ENCODE peak calls at places on chromosomes 1 and 21, in ten cellular contexts. D is HCT116, G is suprapubic skin, H is natural killer cell, K is SK-N-SH, C is GM13977, L is progenitor cell of endocrine pancreas, Y is upper lobe of right lung, F is stomach, S is B cell. B is an unnamed sample.

GRCh38 chr21:38920631-38921398 is 115.1 kb downstream of the ETS2 start:
- DNase-seq in D (no peak), G (no peak), H (no peak), K (no peak), C (no peak), L (no peak), Y (no peak), F (no peak), S (no peak), B (no peak)

GRCh38 chr1:82806133-82806532 is 1005.4 kb downstream of the ADGRL2 start:
- DNase-seq in D (no peak), G (no peak), H (no peak), K (no peak), C (no peak), L (no peak), Y (no peak), F (no peak), S (no peak), B (no peak)

GRCh38 chr1:150567717-150568561 is 11.5 kb downstream of the MCL1 start:
- DNase-seq in D (no peak), G (peak), H (no peak), K (peak), C (peak), L (peak), Y (peak), F (peak), S (no peak), B (peak)

GRCh38 chr1:99557556-99558256 is 88.2 kb upstream of the PALMD start:
- DNase-seq in D (no peak), G (no peak), H (no peak), K (no peak), C (no peak), L (no peak), Y (no peak), F (no peak), S (no peak), B (no peak)

GRCh38 chr1:15957221-15958090 is 18.4 kb downstream of the ZBTB17 start:
- DNase-seq in D (no peak), G (peak), H (no peak), K (peak), C (no peak), L (no peak), Y (no peak), F (no peak), S (no peak), B (no peak)

GRCh38 chr1:54275349-54275748 is 75.4 kb downstream of the MRPL37 start:
- DNase-seq in D (no peak), G (peak), H (no peak), K (no peak), C (no peak), L (no peak), Y (no peak), F (peak), S (no peak), B (no peak)

GRCh38 chr1:17765444-17766411 is 10.6 kb downstream of the ACTL8 start:
- DNase-seq in D (no peak), G (no peak), H (no peak), K (no peak), C (no peak), L (no peak), Y (no peak), F (no peak), S (no peak), B (no peak)

GRCh38 chr1:203692565-203693470 is 66.2 kb downstream of the ATP2B4 start:
- DNase-seq in D (peak), G (peak), H (no peak), K (no peak), C (no peak), L (no peak), Y (peak), F (peak), S (no peak), B (no peak)

GRCh38 chr1:241221319-241221718 is 135.7 kb downstream of the RGS7 start:
- DNase-seq in D (no peak), G (no peak), H (no peak), K (no peak), C (no peak), L (no peak), Y (no peak), F (no peak), S (no peak), B (no peak)

GRCh38 chr1:9909222-9910046 is 635 bp downstream of the CTNNBIP1 start:
- DNase-seq in D (no peak), G (peak), H (peak), K (no peak), C (no peak), L (peak), Y (no peak), F (peak), S (no peak), B (no peak)

GRCh38 chr1:17569200-17570139 is 30.0 kb downstream of the ARHGEF10L start:
- DNase-seq in D (peak), G (peak), H (no peak), K (peak), C (no peak), L (no peak), Y (peak), F (peak), S (no peak), B (no peak)

GRCh38 chr1:206502403-206502802 is 4.9 kb upstream of the RASSF5 start:
- DNase-seq in D (no peak), G (no peak), H (no peak), K (no peak), C (no peak), L (no peak), Y (no peak), F (no peak), S (no peak), B (no peak)

GRCh38 chr1:54904476-54905048 is 17.6 kb upstream of the DHCR24 start:
- DNase-seq in D (no peak), G (no peak), H (no peak), K (no peak), C (no peak), L (no peak), Y (no peak), F (no peak), S (no peak), B (no peak)

GRCh38 chr1:3518256-3518655 is 63.8 kb downstream of the ARHGEF16 start:
- DNase-seq in D (no peak), G (no peak), H (no peak), K (no peak), C (no peak), L (no peak), Y (no peak), F (no peak), S (no peak), B (no peak)
- TF ChIP-seq CTCF in D (peak), G (peak), H (peak), K (peak), C (peak), L (peak), Y (peak), F (peak), S (peak), B (peak)

GRCh38 chr1:152770411-152770810 is 4.5 kb upstream of the LCE1F start:
- DNase-seq in D (no peak), G (no peak), H (no peak), K (no peak), C (no peak), L (no peak), Y (no peak), F (no peak), S (no peak), B (no peak)

GRCh38 chr1:152776361-152776760 is 1.4 kb downstream of the LCE1F start:
- DNase-seq in D (no peak), G (no peak), H (no peak), K (no peak), C (no peak), L (no peak), Y (no peak), F (no peak), S (no peak), B (no peak)

GRCh38 chr1:152777510-152778137 is 2.7 kb downstream of the LCE1F start:
- DNase-seq in D (peak), G (no peak), H (no peak), K (peak), C (peak), L (no peak), Y (no peak), F (no peak), S (no peak), B (no peak)

GRCh38 chr1:152768847-152769533 is 6.0 kb upstream of the LCE1F start:
- DNase-seq in D (no peak), G (no peak), H (no peak), K (no peak), C (no peak), L (no peak), Y (no peak), F (no peak), S (no peak), B (no peak)

DNA sequence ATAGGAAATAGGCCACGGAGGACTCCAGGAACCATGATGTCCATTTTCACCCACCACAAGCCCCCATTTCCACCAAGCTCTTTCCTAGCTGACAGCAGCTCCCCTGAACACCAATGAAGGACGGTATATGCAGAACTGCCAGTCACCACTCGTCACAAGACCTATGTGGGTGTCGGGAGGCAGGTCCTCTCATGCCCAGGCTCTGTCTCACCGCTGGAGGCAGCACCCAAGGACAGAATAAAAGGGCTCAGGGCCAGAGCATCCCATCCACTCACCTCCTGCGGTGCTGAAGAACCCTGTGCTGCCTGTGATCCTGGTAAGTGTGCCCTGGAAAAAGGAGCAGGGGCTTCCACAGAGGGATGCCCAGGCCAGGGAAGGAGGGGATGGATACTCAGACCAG is at the start of gene LCE1F:
- DNase-seq in D (peak), G (no peak), H (no peak), K (no peak), C (no peak), L (no peak), Y (no peak), F (no peak), S (no peak), B (no peak)
- TF ChIP-seq CTCF in D (peak), G (no peak), H (no peak), K (no peak), C (no peak), L (no peak), Y (no peak), F (no peak), S (no peak), B (no peak)

GRCh38 chr21:45096216-45096615 is 21.8 kb downstream of the ADARB1 start:
- DNase-seq in D (no peak), G (no peak), H (no peak), K (peak), C (no peak), L (no peak), Y (no peak), F (no peak), S (no peak), B (no peak)

GRCh38 chr21:45097827-45098387 is 23.5 kb downstream of the ADARB1 start:
- DNase-seq in D (no peak), G (no peak), H (no peak), K (no peak), C (no peak), L (no peak), Y (no peak), F (no peak), S (no peak), B (no peak)

GRCh38 chr21:45100866-45101265 is 26.5 kb downstream of the ADARB1 start:
- DNase-seq in D (no peak), G (no peak), H (no peak), K (no peak), C (no peak), L (no peak), Y (no peak), F (no peak), S (no peak), B (no peak)

GRCh38 chr21:45095505-45095904 is 21.1 kb downstream of the ADARB1 start:
- DNase-seq in D (no peak), G (no peak), H (no peak), K (no peak), C (no peak), L (no peak), Y (no peak), F (no peak), S (no peak), B (no peak)

GRCh38 chr21:45098867-45099266 is 24.5 kb downstream of the ADARB1 start:
- DNase-seq in D (no peak), G (no peak), H (no peak), K (peak), C (peak), L (no peak), Y (no peak), F (no peak), S (no peak), B (peak)
- TF ChIP-seq CTCF in D (peak), G (peak), H (no peak), K (peak), C (peak), L (peak), Y (peak), F (no peak), S (peak), B (peak)

GRCh38 chr1:116412480-116412798 is 39.4 kb downstream of the ATP1A1 start:
- DNase-seq in D (no peak), G (no peak), H (no peak), K (no peak), C (no peak), L (no peak), Y (no peak), F (no peak), S (no peak), B (no peak)

GRCh38 chr1:116411784-116412479 is 38.9 kb downstream of the ATP1A1 start:
- DNase-seq in D (no peak), G (no peak), H (no peak), K (no peak), C (no peak), L (no peak), Y (no peak), F (no peak), S (no peak), B (no peak)

GRCh38 chr1:116414364-116414763 is 41.3 kb downstream of the ATP1A1 start:
- DNase-seq in D (no peak), G (no peak), H (no peak), K (no peak), C (no peak), L (no peak), Y (no peak), F (no peak), S (no peak), B (no peak)

GRCh38 chr1:116412898-116413297 is 39.9 kb downstream of the ATP1A1 start:
- DNase-seq in D (no peak), G (no peak), H (no peak), K (no peak), C (no peak), L (no peak), Y (no peak), F (no peak), S (no peak), B (no peak)

DNA sequence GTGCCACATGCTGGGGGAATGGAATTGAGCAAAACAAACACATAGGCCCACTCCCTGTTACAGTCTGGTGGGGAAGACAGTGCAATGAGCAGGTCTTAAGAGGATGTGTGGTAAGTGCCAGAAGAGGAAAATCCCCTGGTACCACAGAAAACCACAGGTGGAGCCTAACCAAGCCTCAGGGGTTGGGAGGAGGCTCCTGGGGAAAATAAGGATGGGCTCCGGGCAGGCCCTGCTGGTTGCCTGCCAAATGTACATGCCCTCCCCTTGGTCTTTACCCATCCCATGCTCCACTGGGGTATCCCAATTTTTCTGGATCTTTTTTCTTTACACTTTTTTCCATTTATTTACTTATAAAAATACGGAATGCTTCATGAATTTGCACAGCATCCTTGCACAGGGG is 40.4 kb downstream of the ATP1A1 start:
- DNase-seq in D (no peak), G (no peak), H (no peak), K (no peak), C (no peak), L (no peak), Y (no peak), F (no peak), S (no peak), B (no peak)
- TF ChIP-seq CTCF in D (no peak), G (no peak), H (no peak), K (no peak), C (no peak), L (no peak), Y (no peak), F (no peak), S (no peak), B (no peak)

DNA sequence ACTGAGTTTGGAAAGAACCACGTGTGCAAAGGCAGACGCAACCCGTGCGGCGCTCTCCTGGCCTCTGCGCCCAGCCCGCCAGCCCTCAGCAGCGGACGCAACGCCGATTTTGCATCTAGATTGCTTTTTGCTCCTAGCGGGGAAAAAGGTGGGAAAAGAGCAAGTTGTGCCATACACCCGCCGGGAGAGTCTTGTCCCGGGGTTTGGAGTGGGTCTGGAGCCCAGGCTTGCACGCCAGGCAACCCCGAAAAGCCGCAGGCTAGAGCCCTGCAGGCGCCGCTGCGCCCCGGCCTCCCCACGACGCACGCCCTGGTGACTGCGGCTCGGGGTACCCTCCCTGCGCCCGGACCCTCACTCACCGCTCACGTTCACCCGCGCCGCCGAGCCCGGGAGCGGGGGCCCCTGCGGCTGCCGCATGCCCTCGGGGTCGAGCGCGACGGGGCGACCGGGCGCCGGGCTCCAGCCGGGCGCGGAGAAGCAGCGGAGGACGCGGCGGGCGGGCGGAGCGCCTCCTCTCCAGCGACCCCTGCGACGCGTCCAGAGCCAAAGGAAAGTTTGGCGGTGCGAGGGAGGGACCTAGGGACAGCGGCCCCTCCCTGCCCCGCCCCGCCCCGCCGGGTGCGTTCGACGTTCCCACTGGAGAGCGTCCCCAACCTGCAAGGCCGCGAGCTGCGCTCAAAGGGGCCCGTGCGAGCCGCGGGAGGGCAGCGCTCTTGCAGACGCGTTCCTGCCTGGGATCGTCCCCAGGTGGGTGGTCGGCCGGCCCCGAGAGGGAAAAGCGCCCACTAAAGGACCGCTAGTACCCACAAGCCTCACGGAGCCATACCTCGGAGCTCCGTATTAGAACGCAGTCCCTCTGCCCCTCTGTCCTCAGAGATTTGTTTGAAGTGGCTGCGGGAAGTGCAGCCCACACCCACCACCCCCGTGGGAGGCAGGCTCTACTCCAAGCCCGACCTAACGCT is at the start of gene LPAR3:
- DNase-seq in D (peak), G (no peak), H (no peak), K (peak), C (peak), L (peak), Y (no peak), F (no peak), S (no peak), B (peak)
- TF ChIP-seq CTCF in D (no peak), G (no peak), H (no peak), K (no peak), C (no peak), L (no peak), Y (no peak), F (no peak), S (no peak), B (no peak)

DNA sequence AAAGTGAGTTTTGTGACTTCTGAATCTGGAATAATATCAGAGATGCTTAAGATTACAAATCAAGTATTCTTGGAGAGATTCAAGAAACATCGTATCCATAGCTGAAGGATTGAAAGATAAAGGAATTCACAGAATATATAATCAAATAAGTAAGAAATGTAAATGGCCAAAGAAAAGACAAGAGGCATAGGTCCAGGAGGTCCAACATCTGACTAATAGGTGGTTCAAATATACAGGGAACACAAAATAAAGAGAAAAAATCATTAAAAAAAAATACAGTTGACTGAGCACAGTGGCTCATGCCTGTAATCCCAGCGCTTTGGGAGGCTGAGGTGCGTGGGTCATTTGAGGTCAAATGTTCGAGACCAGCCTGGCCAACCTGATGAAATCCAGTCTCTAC is 6.6 kb upstream of the MIS18A start:
- DNase-seq in D (no peak), G (no peak), H (no peak), K (no peak), C (no peak), L (no peak), Y (no peak), F (no peak), S (no peak), B (no peak)
- TF ChIP-seq CTCF in D (no peak), G (no peak), H (no peak), K (no peak), C (no peak), L (no peak), Y (no peak), F (no peak), S (no peak), B (no peak)

DNA sequence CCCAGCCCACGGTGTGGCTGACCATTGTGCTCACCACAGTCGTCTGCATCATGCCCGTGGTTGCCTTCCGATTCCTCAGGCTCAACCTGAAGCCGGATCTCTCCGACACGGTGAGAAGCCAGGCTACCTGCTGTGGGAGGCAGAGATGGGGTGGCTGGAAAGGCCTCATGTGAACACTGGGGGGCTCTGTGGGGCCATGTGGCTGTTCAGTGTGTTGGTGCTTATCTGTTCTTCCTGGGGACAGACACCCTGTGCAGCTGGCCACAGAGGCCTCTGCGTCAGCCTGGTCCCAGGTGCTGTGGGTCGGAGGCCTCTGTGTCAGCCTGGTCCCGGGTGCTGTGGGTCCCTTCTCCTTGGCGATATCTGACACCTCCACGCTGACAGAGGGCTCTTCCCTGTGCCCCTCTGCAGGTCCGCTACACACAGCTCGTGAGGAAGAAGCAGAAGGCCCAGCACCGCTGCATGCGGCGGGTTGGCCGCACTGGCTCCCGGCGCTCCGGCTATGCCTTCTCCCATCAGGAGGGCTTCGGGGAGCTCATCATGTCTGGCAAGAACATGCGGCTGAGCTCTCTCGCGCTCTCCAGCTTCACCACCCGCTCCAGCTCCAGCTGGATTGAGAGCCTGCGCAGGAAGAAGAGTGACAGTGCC is 23.2 kb downstream of the ATP8B2 start:
- DNase-seq in D (no peak), G (no peak), H (no peak), K (no peak), C (no peak), L (no peak), Y (no peak), F (no peak), S (no peak), B (peak)
- TF ChIP-seq CTCF in D (no peak), G (no peak), H (no peak), K (no peak), C (peak), L (no peak), Y (no peak), F (no peak), S (no peak), B (no peak)

GRCh38 chr1:183304466-183305122 is 113.6 kb downstream of the NMNAT2 start:
- DNase-seq in D (no peak), G (no peak), H (no peak), K (no peak), C (no peak), L (no peak), Y (no peak), F (no peak), S (no peak), B (no peak)

GRCh38 chr1:183303325-183303645 is 114.9 kb downstream of the NMNAT2 start:
- DNase-seq in D (no peak), G (no peak), H (no peak), K (no peak), C (no peak), L (no peak), Y (no peak), F (no peak), S (no peak), B (no peak)

GRCh38 chr1:183308719-183309118 is 109.5 kb downstream of the NMNAT2 start:
- DNase-seq in D (no peak), G (no peak), H (no peak), K (no peak), C (no peak), L (no peak), Y (no peak), F (no peak), S (no peak), B (no peak)

GRCh38 chr1:183303901-183304300 is 114.3 kb downstream of the NMNAT2 start:
- DNase-seq in D (no peak), G (no peak), H (no peak), K (no peak), C (no peak), L (no peak), Y (no peak), F (no peak), S (no peak), B (no peak)

GRCh38 chr1:183306317-183307042 is 111.7 kb downstream of the NMNAT2 start:
- DNase-seq in D (no peak), G (no peak), H (no peak), K (no peak), C (no peak), L (no peak), Y (no peak), F (no peak), S (no peak), B (no peak)
- TF ChIP-seq CTCF in D (peak), G (no peak), H (no peak), K (peak), C (peak), L (peak), Y (peak), F (peak), S (peak), B (peak)

B was measured in GM13976.